ENCODE peak calls at places on chromosome 6, in six cellular contexts. I, D, K, N, A and M are unnamed samples.

GRCh38 chr6:121951918-121952379 is 447.5 kb upstream of the HSF2 start:
- DNase-seq in I (no peak), D (no peak), K (no peak), N (no peak), A (no peak), M (peak)

GRCh38 chr6:117482240-117483003 is at the start of gene DCBLD1:
- DNase-seq in I (peak), D (peak), K (peak), N (peak), A (peak), M (peak)

GRCh38 chr6:127069659-127070279 is 48.7 kb upstream of the RSPO3 start:
- DNase-seq in I (no peak), D (no peak), K (no peak), N (no peak), A (no peak), M (peak)

GRCh38 chr6:109526905-109527628 is 44.0 kb upstream of the ZBTB24 start:
- DNase-seq in I (peak), D (peak), K (peak), N (no peak), A (peak), M (peak)

GRCh38 chr6:163705923-163706322 is 291.4 kb downstream of the QKI start:
- DNase-seq in I (no peak), D (no peak), K (no peak), N (no peak), A (no peak), M (no peak)

GRCh38 chr6:25454141-25454540 is 175.0 kb downstream of the CARMIL1 start:
- DNase-seq in I (no peak), D (no peak), K (no peak), N (no peak), A (no peak), M (no peak)

GRCh38 chr6:122381494-122382083 is 17.9 kb upstream of the HSF2 start:
- DNase-seq in I (peak), D (peak), K (peak), N (no peak), A (peak), M (peak)

GRCh38 chr6:46914279-46914810 is 7.4 kb downstream of the ADGRF5 start:
- DNase-seq in I (no peak), D (no peak), K (no peak), N (no peak), A (no peak), M (peak)

GRCh38 chr6:12419626-12420272 is 129.6 kb downstream of the EDN1 start:
- DNase-seq in I (no peak), D (no peak), K (no peak), N (no peak), A (no peak), M (no peak)

GRCh38 chr6:38391206-38391908 is 248.4 kb downstream of the BTBD9 start:
- DNase-seq in I (no peak), D (no peak), K (no peak), N (no peak), A (no peak), M (peak)

GRCh38 chr6:89433637-89434499 is 916 bp downstream of the ANKRD6 start:
- DNase-seq in I (peak), D (peak), K (peak), N (no peak), A (peak), M (peak)

GRCh38 chr6:16249971-16250370 is 11.6 kb downstream of the GMPR start:
- DNase-seq in I (no peak), D (no peak), K (no peak), N (no peak), A (no peak), M (no peak)